ENCODE peak calls at places on chromosomes 2 and 18, in nine cellular contexts. Q, G, B, R, M, X, L, U and Y are unnamed samples.

GRCh38 chr18:32093106-32093511 is 1.4 kb downstream of the RNF138 start:
- DNase-seq in Q (peak; percentile 58), M (peak; percentile 53), R (peak; percentile 53), U (peak; percentile 16), L (peak; percentile 77), X (peak; percentile 69), B (peak; percentile 78), G (peak; percentile 66), Y (peak; percentile 7)

GRCh38 chr2:174444761-174445160 is 42.1 kb downstream of the GPR155 start:
- DNase-seq in G (no peak), M (no peak), X (no peak), R (no peak), L (no peak), B (no peak), U (no peak), Q (no peak), Y (no peak)

GRCh38 chr18:62384068-62384467 is 59.0 kb downstream of the TNFRSF11A start:
- DNase-seq in U (no peak), G (no peak), X (no peak), Q (no peak), L (no peak), R (no peak), B (no peak), M (no peak), Y (no peak)

GRCh38 chr18:9348079-9348671 is 13.6 kb downstream of the TWSG1 start:
- DNase-seq in L (no peak), X (no peak), R (no peak), U (no peak), G (no peak), Q (no peak), B (no peak), M (no peak), Y (no peak)

GRCh38 chr18:12744103-12744502 is 41.3 kb downstream of the PSMG2 start:
- DNase-seq in B (no peak), R (no peak), G (no peak), L (no peak), Q (no peak), M (no peak), X (peak; percentile 53), U (peak; percentile 64), Y (no peak)

GRCh38 chr2:237731663-237732062 is 66.9 kb upstream of the RBM44 start:
- DNase-seq in R (no peak), B (no peak), Q (no peak), U (peak; percentile 48), M (no peak), X (peak; percentile 43), G (no peak), L (peak; percentile 68), Y (no peak)

GRCh38 chr2:171788316-171788993 is 101.2 kb downstream of the DYNC1I2 start:
- DNase-seq in M (no peak), Q (no peak), B (no peak), R (no peak), L (no peak), U (no peak), G (no peak), X (no peak), Y (no peak)

GRCh38 chr2:180077295-180077906 is 70.3 kb upstream of the CWC22 start:
- DNase-seq in L (no peak), Q (no peak), B (no peak), M (no peak), X (peak; percentile 8), U (peak; percentile 5), G (no peak), R (no peak), Y (no peak)

GRCh38 chr18:63087421-63088230 is 231.9 kb downstream of the BCL2 start:
- DNase-seq in X (no peak), M (no peak), Q (no peak), U (no peak), B (no peak), R (no peak), L (no peak), G (no peak), Y (no peak)

GRCh38 chr2:236663671-236664101 is 94.1 kb downstream of the ACKR3 start:
- DNase-seq in B (peak; percentile 78), Q (peak; percentile 42), G (no peak), X (no peak), R (no peak), U (no peak), L (peak; percentile 79), M (no peak), Y (no peak)

GRCh38 chr2:227819398-227819697 is 5.7 kb downstream of the CCL20 start:
- DNase-seq in B (no peak), R (no peak), M (no peak), U (no peak), Q (no peak), L (no peak), G (no peak), X (no peak), Y (no peak)

DNA sequence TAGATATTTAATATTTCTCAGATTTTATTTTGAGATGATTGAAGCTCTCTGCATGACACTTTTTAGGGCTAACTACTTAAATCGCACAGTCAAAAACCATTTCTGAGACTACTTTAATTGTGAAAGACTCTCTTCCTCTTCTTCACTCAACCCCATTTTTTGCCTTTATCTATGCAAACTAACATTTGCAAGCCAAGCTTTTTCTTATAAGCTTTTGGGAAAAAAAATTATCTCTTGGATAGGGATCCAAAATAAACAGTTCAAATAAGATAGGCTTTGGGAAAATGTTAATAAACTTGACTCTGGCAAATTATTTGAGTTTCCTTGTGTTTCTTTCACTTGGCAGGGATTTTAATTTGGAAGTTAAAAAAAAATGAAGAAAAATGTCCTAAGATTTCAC is 9.0 kb upstream of the COL3A1 start:
- DNase-seq in M (no peak), L (no peak), X (no peak), G (no peak), B (no peak), Q (no peak), U (no peak), R (no peak), Y (no peak)
- H3K4me1 ChIP-seq in M (peaks cover 10% of the 10 kb centered on the region), L (peaks cover 27% of the 10 kb centered on the region), X (peaks cover 5% of the 10 kb centered on the region), G (peaks cover 1% of the 10 kb centered on the region), B (no peaks in the 10 kb centered on the region), Q (no peaks in the 10 kb centered on the region), U (no peaks in the 10 kb centered on the region), R (no peaks in the 10 kb centered on the region), Y (no peaks in the 10 kb centered on the region)

DNA sequence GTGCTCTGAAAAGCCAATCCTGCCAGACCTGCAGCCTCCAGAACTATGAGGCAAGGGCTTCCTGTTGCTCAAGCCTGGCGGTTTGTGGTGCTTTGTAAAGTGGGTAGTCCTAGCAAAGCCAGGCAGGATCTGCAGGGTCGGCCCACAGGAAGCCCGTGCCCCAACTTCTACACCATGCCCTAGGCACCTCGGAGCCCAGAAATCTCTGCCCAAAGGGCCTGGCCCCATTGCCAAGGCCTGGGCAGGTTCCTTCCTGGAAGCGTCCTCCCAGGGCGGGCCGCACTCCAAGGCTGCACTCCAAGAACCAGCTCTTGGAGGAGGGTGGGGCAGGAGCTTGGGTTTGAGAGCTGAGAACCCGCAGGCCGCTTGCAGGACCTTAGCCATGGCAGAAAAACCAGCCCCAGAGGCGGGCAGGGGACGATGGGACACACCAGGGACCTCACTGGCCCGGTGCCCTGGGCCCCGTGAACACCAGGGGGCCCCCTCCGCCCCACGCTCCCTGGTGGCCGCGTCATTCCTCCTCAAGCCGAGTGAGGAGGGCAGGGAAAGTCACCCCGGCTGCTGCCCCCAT is 37.2 kb upstream of the ID2 start:
- DNase-seq in U (no peak), R (peak; percentile 37), L (peak; percentile 60), M (no peak), B (peak; percentile 44), G (no peak), X (no peak), Q (no peak), Y (no peak)
- TF ChIP-seq CTCF in U (peak; percentile 41), R (no peak), L (no peak), M (no peak), B (no peak), G (no peak), X (no peak), Q (no peak), Y (no peak)

GRCh38 chr2:101307950-101308431 is 510 bp downstream of the RNF149 start:
- DNase-seq in G (peak; percentile 59), M (peak; percentile 32), U (no peak), B (peak; percentile 76), X (peak; percentile 48), Q (no peak), L (peak; percentile 70), R (peak; percentile 39), Y (no peak)

GRCh38 chr2:101305492-101306123 is 2.9 kb downstream of the RNF149 start:
- DNase-seq in Q (no peak), B (no peak), R (no peak), U (no peak), M (no peak), X (peak; percentile 37), G (no peak), L (no peak), Y (no peak)

GRCh38 chr2:101305044-101305443 is 3.5 kb downstream of the RNF149 start:
- DNase-seq in R (no peak), X (no peak), Q (no peak), B (no peak), L (no peak), G (no peak), M (no peak), U (no peak), Y (no peak)

GRCh38 chr2:101307503-101307902 is 998 bp downstream of the RNF149 start:
- DNase-seq in B (no peak), R (no peak), X (no peak), Q (no peak), U (no peak), G (no peak), M (no peak), L (no peak), Y (no peak)

GRCh38 chr2:101306410-101306809 is 2.1 kb downstream of the RNF149 start:
- DNase-seq in R (no peak), X (no peak), B (no peak), G (no peak), L (no peak), M (peak; percentile 64), Q (no peak), U (no peak), Y (no peak)
- H3K4me1 ChIP-seq in R (no peaks in the 10 kb centered on the region), X (peaks cover 29% of the 10 kb centered on the region), B (peaks cover 85% of the 10 kb centered on the region), G (peaks cover 14% of the 10 kb centered on the region), L (peaks cover 41% of the 10 kb centered on the region), M (peaks cover 64% of the 10 kb centered on the region), Q (peaks cover 17% of the 10 kb centered on the region), U (peaks cover 81% of the 10 kb centered on the region), Y (peaks cover 66% of the 10 kb centered on the region)

GRCh38 chr18:46559296-46559695 is 97.7 kb downstream of the LOXHD1 start:
- DNase-seq in X (no peak), L (no peak), R (no peak), B (no peak), M (no peak), U (no peak), Q (no peak), G (no peak), Y (no peak)

GRCh38 chr18:46554406-46554805 is 102.6 kb downstream of the LOXHD1 start:
- DNase-seq in Q (no peak), R (no peak), G (no peak), X (no peak), B (no peak), U (no peak), M (no peak), L (no peak), Y (no peak)

GRCh38 chr18:46556590-46557206 is 100.3 kb downstream of the LOXHD1 start:
- DNase-seq in L (no peak), X (no peak), Q (no peak), G (no peak), R (no peak), U (no peak), M (no peak), B (no peak), Y (no peak)

GRCh38 chr18:46555213-46555612 is 101.8 kb downstream of the LOXHD1 start:
- DNase-seq in X (no peak), B (no peak), Q (no peak), G (no peak), M (no peak), L (no peak), R (no peak), U (peak; percentile 9), Y (no peak)

GRCh38 chr18:46555724-46556123 is 101.3 kb downstream of the LOXHD1 start:
- DNase-seq in L (no peak), Q (no peak), X (peak; percentile 28), R (no peak), B (no peak), G (no peak), M (no peak), U (peak; percentile 38), Y (no peak)
- TF ChIP-seq CTCF in L (peak; percentile 11), Q (peak; percentile 47), X (peak; percentile 17), R (no peak), B (no peak), G (no peak), M (no peak), U (peak; percentile 69), Y (no peak)